ENCODE peak calls at places on chromosome 14, in five cellular contexts. E is pancreas; A is effector memory CD4-positive, alpha-beta T cell; B is fibroblast of lung; C is right lobe of liver. Z is an unnamed sample. For H3K27me3, the result is how much of the 10 kb centered on the place peaks cover.

GRCh38 chr14:33435911-33436310 is 497.2 kb downstream of the NPAS3 start:
- DNase-seq in E (no peak), A (no peak), B (peak), C (no peak), Z (no peak)

GRCh38 chr14:85093631-85094330 is 436.2 kb upstream of the FLRT2 start:
- DNase-seq in E (no peak), A (no peak), B (peak), C (no peak), Z (no peak)

GRCh38 chr14:68084256-68084655 is 264.7 kb downstream of the RAD51B start:
- DNase-seq in E (no peak), A (no peak), B (peak), C (no peak), Z (no peak)

GRCh38 chr14:106141242-106142220 is 615.1 kb downstream of the TMEM121 start:
- DNase-seq in E (no peak), A (peak), B (no peak), C (no peak), Z (no peak)

GRCh38 chr14:94340533-94340932 is 17.4 kb upstream of the SERPINA6 start:
- DNase-seq in E (no peak), A (no peak), B (no peak), C (no peak), Z (no peak)

GRCh38 chr14:95526483-95527391 is 8.1 kb upstream of the GLRX5 start:
- DNase-seq in E (no peak), A (no peak), B (peak), C (no peak), Z (no peak)

GRCh38 chr14:56145965-56146364 is 27.8 kb downstream of the PELI2 start:
- DNase-seq in E (no peak), A (no peak), B (peak), C (no peak), Z (no peak)

GRCh38 chr14:50397461-50398196 is 948 bp upstream of the CDKL1 start:
- DNase-seq in E (no peak), A (no peak), B (no peak), C (peak), Z (no peak)

GRCh38 chr14:101120636-101121398 is 217.3 kb upstream of the RTL1 start:
- DNase-seq in E (peak), A (no peak), B (peak), C (peak), Z (peak)

GRCh38 chr14:63499701-63500250 is 43.4 kb downstream of the PPP2R5E start:
- DNase-seq in E (no peak), A (no peak), B (peak), C (no peak), Z (no peak)

GRCh38 chr14:28577711-28578131 is 188.9 kb upstream of the FOXG1 start:
- DNase-seq in E (no peak), A (no peak), B (peak), C (no peak), Z (no peak)

GRCh38 chr14:64337901-64338615 is 43.9 kb upstream of the ESR2 start:
- DNase-seq in E (peak), A (peak), B (peak), C (no peak), Z (no peak)

GRCh38 chr14:104795781-104796681 is 483 bp upstream of the AKT1 start:
- DNase-seq in E (peak), A (peak), B (peak), C (peak), Z (peak)
- H3K4me3 ChIP-seq in E (peak), A (peak), B (peak), C (peak), Z (peak)

DNA sequence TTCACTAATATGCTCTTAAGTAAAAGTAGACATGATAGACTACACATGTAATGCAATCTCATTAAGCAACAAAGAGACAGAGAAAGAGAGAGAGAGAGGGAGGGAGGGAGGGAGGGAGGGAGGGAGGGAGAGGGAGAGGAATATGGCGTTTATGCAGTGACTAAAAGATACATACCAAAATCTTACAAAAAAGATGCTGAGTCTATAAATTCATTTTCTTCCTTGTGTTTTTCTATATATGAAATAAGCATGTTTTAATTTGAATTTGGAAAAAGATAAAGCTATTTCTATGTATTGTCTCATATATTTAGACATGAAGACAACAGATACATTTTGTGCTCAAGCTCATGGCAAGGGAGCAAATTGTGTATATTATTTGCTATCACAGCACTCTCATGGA is 44.1 kb downstream of the LRFN5 start:
- DNase-seq in E (no peak), A (no peak), B (no peak), C (no peak), Z (no peak)
- H3K27ac ChIP-seq in E (no peak), A (no peak), B (no peak), C (no peak), Z (no peak)

DNA sequence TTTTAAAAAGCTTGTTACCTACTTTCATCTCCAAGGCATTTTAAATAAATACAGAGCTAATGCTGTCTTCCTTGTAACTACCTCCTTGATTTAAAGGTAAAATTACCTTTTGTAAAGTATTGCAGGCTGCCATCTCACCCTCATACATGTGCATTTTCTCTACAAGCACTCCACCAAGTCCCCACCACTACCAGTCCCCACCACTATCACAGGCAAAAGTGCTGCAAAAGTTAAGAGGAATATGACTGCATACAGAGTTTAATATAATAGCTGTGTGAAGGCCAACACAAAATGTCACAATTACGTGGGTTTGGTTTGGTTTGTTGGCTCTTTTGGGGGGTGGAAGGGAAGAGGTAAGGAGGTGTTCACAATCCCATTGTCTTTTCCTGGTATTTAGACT is 9.6 kb downstream of the SIX1 start:
- DNase-seq in E (no peak), A (no peak), B (no peak), C (no peak), Z (no peak)
- H3K27me3 ChIP-seq in E (under half), A (half or more), B (under half), C (half or more), Z (half or more)

GRCh38 chr14:23055147-23055550 is 2.2 kb downstream of the CDH24 start:
- DNase-seq in E (no peak), A (no peak), B (no peak), C (no peak), Z (no peak)

GRCh38 chr14:23056257-23056955 is 914 bp downstream of the CDH24 start:
- DNase-seq in E (peak), A (peak), B (peak), C (peak), Z (peak)

GRCh38 chr14:23054000-23054811 is 3.1 kb downstream of the CDH24 start:
- DNase-seq in E (no peak), A (no peak), B (no peak), C (no peak), Z (no peak)

GRCh38 chr14:23056956-23057756 is at the start of gene CDH24:
- DNase-seq in E (peak), A (peak), B (peak), C (peak), Z (peak)

GRCh38 chr14:23055621-23056256 is 1.6 kb downstream of the CDH24 start:
- DNase-seq in E (no peak), A (no peak), B (peak), C (no peak), Z (no peak)
- H3K4me3 ChIP-seq in E (no peak), A (no peak), B (no peak), C (no peak), Z (no peak)

DNA sequence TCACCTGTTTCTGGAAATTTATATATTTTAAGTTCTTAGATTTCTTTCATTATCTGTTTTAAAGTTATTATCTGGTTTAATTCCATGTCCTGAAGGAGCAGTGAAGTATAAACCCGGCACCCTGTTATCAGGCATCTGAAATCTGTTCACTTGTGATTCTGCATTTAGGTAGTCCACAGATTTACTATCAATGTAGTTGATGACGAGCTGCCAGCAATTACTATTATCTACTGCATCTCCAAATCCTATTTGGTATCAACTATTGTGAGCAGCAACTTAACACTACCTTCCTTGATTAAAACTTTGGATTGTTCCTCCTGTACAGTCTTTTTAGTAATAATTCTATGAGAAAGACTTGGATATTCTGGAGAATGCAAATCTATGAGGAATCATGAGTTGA is 36.1 kb downstream of the PRORP start:
- DNase-seq in E (no peak), A (no peak), B (no peak), C (no peak), Z (no peak)
- H3K27ac ChIP-seq in E (no peak), A (no peak), B (no peak), C (no peak), Z (no peak)

Z was measured in left ventricle myocardium inferior.